ENCODE peak calls at places on chromosomes 11 and 22, in nine cellular contexts. Q is neural crest cell, Y is MM.1S, W is Calu3, U is endothelial cell, H is H1, J is colonic mucosa, B is AG04450, G is AG09309. O is an unnamed sample.

GRCh38 chr11:116557261-116557660 is 215.5 kb downstream of the BUD13 start:
- DNase-seq in Q (no peak), Y (no peak), W (no peak), U (no peak), H (no peak), J (no peak), B (no peak), G (no peak), O (no peak)

GRCh38 chr22:36299911-36300310 is 47.0 kb downstream of the APOL1 start:
- DNase-seq in Q (no peak), Y (no peak), W (no peak), U (no peak), H (no peak), J (no peak), B (no peak), G (no peak), O (no peak)

GRCh38 chr22:25774575-25775026 is 32.6 kb downstream of the MYO18B start:
- DNase-seq in Q (peak), Y (no peak), W (peak), U (peak), H (peak), J (no peak), B (no peak), G (no peak), O (peak)

GRCh38 chr11:64766881-64767280 is 7.1 kb upstream of the PYGM start:
- DNase-seq in Q (no peak), Y (no peak), W (no peak), U (no peak), H (no peak), J (no peak), B (no peak), G (no peak), O (no peak)

GRCh38 chr22:37425800-37426531 is 1.3 kb downstream of the ELFN2 start:
- DNase-seq in Q (no peak), Y (peak), W (no peak), U (no peak), H (peak), J (no peak), B (no peak), G (peak), O (no peak)

GRCh38 chr11:58577441-58578135 is 1.3 kb upstream of the ZFP91 start:
- DNase-seq in Q (no peak), Y (peak), W (no peak), U (peak), H (peak), J (peak), B (peak), G (peak), O (no peak)

GRCh38 chr11:9802291-9802861 is 138.5 kb downstream of the SWAP70 start:
- DNase-seq in Q (no peak), Y (no peak), W (no peak), U (no peak), H (no peak), J (no peak), B (peak), G (peak), O (no peak)

GRCh38 chr11:116329354-116330090 is 443.3 kb downstream of the BUD13 start:
- DNase-seq in Q (no peak), Y (no peak), W (no peak), U (no peak), H (no peak), J (no peak), B (no peak), G (no peak), O (no peak)

DNA sequence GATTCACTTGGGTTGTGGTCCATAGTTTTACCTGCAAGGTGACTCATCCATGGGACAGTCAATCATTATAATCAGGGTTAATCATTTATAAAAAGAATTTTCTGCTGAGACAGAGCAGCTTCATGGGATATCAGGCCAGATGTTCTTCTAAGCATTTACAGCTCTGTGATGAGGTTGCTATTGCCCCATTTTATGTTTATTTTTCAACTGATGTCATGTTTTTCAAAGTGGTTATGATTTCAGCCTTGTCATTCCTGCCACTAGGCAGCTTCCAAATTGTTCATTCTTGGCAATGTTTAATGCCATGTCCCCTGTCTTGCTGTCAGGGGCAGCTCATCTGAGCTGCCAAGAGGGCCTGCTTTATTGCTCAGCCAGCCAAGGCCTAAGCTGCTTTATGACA is 35.9 kb upstream of the ZBED5 start:
- DNase-seq in Q (no peak), Y (no peak), W (no peak), U (no peak), H (no peak), J (no peak), B (peak), G (peak), O (no peak)
- TF ChIP-seq CTCF in Q (no peak), Y (no peak), W (peak), U (no peak), H (no peak), J (peak), B (peak), G (peak), O (no peak)

GRCh38 chr11:35855685-35856084 is 88.2 kb upstream of the LDLRAD3 start:
- DNase-seq in Q (no peak), Y (no peak), W (no peak), U (no peak), H (no peak), J (no peak), B (no peak), G (no peak), O (no peak)

GRCh38 chr11:35856756-35857155 is 87.1 kb upstream of the LDLRAD3 start:
- DNase-seq in Q (no peak), Y (no peak), W (no peak), U (no peak), H (no peak), J (no peak), B (no peak), G (no peak), O (no peak)

GRCh38 chr11:35857922-35858321 is 85.9 kb upstream of the LDLRAD3 start:
- DNase-seq in Q (no peak), Y (no peak), W (no peak), U (no peak), H (no peak), J (no peak), B (no peak), G (no peak), O (no peak)

GRCh38 chr11:35853871-35854270 is 90.0 kb upstream of the LDLRAD3 start:
- DNase-seq in Q (no peak), Y (no peak), W (no peak), U (no peak), H (no peak), J (no peak), B (no peak), G (no peak), O (no peak)

GRCh38 chr11:35856259-35856658 is 87.6 kb upstream of the LDLRAD3 start:
- DNase-seq in Q (no peak), Y (no peak), W (no peak), U (no peak), H (no peak), J (no peak), B (no peak), G (no peak), O (no peak)
- TF ChIP-seq CTCF in Q (no peak), Y (no peak), W (no peak), U (no peak), H (no peak), J (no peak), B (no peak), G (no peak), O (no peak)

DNA sequence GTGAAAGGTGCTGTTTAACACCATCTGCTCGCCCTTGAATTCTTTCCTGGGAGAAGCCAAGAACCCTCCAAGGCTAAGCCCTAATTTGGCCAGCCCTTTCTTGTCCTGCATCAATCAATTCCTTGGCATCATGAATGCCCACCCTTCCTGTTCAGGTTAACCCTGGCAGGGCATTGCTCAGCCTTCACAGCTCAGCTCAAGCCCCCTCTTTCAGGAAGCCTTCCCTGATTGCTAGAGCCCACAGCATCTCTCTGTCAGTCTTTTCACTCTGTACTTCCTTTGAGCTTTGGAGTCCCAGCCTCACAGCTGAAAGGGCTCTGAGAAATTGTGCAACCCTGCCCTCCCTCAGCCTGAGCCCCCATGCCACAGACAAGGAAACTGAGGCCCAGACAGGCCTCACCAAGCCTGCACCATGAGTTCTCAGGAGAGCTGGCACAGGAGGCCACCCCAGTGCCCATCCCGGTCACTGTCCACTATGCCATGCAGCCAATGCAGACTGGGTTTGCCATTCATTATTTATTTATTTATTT is 16.9 kb downstream of the RPL3 start:
- DNase-seq in Q (no peak), Y (no peak), W (no peak), U (no peak), H (no peak), J (no peak), B (no peak), G (no peak), O (no peak)
- TF ChIP-seq CTCF in Q (no peak), Y (no peak), W (no peak), U (no peak), H (no peak), J (no peak), B (no peak), G (no peak), O (no peak)

DNA sequence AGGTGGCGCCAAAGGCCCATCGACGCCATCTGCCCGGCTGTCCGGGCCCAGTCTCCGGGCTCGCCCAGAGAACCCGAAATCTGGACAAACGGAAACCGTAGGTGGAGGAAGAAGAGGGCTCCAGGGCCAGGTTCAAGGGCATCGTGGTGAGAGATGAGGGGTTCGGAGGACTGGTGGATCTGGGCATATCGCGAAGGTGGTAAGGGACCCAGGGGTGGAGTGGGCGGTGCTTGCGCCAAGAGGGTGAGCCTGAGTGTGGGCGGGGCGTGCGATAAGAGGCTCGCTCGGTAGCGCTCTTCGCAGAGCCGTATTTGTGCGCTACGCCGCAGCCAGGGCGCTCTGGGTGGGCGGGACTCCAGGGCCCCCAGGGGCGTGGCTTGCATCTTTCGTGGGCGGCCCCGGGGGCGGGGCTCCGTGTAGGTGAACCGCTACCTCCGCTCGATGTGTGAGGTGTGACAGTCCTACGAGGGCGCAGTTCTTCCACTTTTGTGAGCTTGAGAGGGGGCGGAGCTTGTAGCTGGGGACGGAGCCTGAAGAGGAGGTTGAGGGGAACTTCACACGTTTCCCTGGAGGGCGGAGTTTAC is 4.8 kb downstream of the CD248 start:
- DNase-seq in Q (peak), Y (peak), W (peak), U (peak), H (peak), J (peak), B (peak), G (no peak), O (peak)
- TF ChIP-seq CTCF in Q (peak), Y (peak), W (peak), U (peak), H (peak), J (no peak), B (peak), G (peak), O (peak)

DNA sequence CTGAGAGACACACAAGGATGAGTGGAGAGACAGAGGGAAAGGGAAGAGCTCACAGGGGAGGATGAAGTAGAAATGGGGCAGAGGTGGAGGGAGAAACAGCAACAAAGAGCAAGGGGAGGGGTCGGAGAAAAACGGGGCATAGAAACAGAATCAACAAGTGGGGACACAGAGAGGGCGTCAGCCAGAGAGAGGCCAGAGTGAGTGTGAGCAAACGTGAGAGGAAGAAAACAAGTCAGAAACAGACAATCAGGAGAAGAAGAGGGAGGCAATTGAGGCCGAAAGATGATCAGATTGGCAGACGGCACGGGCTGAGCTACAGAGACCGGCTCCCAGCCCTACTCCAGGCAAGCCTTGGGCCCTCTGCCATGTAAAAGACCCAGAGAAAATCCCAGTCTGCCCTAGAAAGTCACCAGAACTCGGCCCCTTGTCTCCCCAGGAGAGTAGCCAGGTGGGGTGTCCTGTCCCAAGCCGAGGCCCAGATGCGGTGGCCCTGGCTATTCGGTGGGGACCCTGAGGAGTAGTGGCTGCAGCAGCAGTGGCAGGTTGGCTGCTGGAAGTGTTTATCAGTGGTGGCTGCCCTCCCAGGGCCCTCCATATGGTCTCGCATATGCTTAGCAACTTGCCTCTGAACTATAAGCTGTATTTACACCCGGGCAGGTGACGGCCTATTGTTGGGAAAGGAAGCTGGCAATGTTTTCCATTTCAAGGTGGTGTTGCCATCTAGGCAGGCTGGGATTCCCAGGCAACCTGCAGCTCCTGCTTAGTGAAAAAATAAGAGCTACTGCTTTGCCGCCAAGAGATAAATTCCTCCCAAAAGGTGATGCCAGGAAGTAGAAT is 14.8 kb upstream of the TSPAN18 start:
- DNase-seq in Q (no peak), Y (no peak), W (no peak), U (no peak), H (peak), J (no peak), B (no peak), G (no peak), O (no peak)
- TF ChIP-seq CTCF in Q (no peak), Y (no peak), W (no peak), U (no peak), H (no peak), J (no peak), B (no peak), G (no peak), O (no peak)

GRCh38 chr11:122788781-122789535 is 49.3 kb upstream of the CRTAM start:
- DNase-seq in Q (no peak), Y (no peak), W (no peak), U (no peak), H (no peak), J (no peak), B (no peak), G (no peak), O (no peak)
- TF ChIP-seq CTCF in Q (peak), Y (peak), W (no peak), U (peak), H (peak), J (no peak), B (peak), G (no peak), O (no peak)

DNA sequence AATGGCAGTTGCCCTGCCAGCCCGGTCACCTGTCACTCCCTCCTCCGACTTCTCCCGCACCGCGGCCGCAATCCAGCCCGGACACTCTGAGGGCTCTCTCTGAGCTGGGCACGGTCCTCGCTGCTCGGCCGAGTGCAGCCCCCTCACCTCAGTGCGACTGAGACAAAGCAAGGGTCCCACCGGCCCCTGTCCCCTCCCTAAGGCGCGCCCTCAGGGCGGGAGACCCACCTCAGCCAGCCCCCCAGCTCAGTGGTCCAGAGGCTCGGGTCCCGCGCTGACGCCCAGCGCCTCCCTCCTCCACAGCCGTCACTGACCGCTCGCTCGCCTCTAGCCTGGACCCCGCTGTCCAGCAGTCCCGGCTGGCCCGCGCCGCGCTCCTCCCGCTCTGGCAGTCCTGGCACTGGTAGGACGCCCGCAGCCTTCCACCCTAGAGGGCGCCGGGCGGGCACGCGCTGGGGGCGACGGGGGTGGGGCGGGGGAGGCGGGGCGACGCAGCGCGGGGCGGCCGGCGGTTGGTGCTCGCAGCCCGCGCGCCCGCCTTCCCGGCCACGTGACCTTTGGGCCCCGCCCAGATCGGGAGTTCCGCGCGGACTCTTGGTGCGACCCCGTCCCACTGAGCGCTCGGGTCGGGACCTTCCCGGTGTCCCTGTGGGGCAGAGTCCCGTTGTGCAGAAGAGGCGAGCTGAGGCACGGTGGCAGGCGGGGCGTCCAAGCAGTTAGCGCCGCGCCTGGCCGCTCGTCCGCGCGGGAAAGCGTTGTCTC is 7.9 kb upstream of the L3MBTL2 start:
- DNase-seq in Q (peak), Y (peak), W (peak), U (peak), H (peak), J (peak), B (no peak), G (no peak), O (peak)
- TF ChIP-seq CTCF in Q (peak), Y (peak), W (no peak), U (no peak), H (no peak), J (no peak), B (peak), G (peak), O (peak)

DNA sequence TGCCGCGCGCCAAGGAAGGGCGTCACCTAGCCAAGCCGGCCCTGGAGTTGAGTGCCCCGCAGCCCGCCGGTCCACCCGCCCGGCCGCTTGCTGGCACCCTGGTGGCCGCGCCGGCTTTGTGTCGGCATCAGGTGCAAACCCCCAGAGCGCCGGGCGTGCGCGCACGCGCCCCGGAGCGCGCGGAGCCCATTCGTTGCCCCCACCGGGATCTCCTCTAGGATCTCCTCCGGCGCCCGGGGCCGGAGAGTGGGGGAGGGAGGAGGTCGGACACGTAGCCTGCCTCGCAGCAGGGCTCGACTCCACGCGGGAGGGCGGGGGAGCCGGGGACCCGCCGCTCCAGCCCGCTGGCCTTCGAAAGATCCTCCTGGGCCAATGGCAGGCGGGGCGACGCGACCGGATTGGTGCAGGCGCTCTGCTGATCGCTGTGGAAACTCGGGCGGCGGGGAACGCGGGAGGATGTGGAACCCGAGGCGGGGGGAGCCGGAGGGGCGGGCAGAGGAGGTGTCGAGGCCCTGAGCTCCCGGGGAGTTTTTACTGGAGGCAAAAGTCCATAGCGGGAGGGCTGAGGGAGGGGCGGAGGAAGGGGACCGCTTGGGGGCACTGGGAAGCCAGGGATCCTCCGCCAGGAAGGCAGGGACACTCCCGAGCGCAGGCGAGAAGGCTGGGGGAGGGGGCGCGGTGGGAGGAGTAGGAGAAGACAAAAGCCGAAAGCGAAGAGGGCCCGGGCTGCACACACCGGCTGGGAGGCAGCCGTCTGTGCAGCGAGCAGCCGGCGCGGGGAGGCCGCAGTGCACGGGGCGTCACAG is at the start of gene FADS2:
- DNase-seq in Q (peak), Y (no peak), W (peak), U (peak), H (peak), J (peak), B (peak), G (peak), O (peak)
- TF ChIP-seq CTCF in Q (peak), Y (no peak), W (no peak), U (peak), H (peak), J (no peak), B (peak), G (no peak), O (peak)

O was measured in progenitor cell of endocrine pancreas.